ENCODE peak calls at places on chromosomes 3 and 15, in ten cellular contexts. P, T, S, E, H, K, Q, N, Y and J are unnamed samples. For H4K20me1, the result is how much of the 10 kb centered on the place peaks cover.

GRCh38 chr3:107024481-107025153 is 352.6 kb upstream of the CCDC54 start:
- DNase-seq in S (no peak), H (no peak), Y (no peak), N (no peak), Q (no peak), P (no peak), K (no peak), E (no peak), T (peak), J (no peak)

GRCh38 chr3:124574012-124574411 is 156.2 kb upstream of the UMPS start:
- DNase-seq in Y (no peak), H (no peak), P (no peak), E (no peak), N (no peak), S (no peak), K (no peak), T (no peak), Q (no peak), J (no peak)

GRCh38 chr3:17583530-17583929 is 158.9 kb downstream of the TBC1D5 start:
- DNase-seq in E (no peak), P (no peak), K (no peak), H (no peak), S (no peak), T (no peak), N (no peak), Q (no peak), Y (no peak), J (no peak)

GRCh38 chr15:55168350-55168974 is 28.3 kb downstream of the RSL24D1 start:
- DNase-seq in N (peak), P (peak), Q (peak), E (no peak), H (peak), K (peak), T (peak), Y (peak), S (peak), J (peak)

GRCh38 chr3:104102386-104102785 is 1264.3 kb upstream of the ALCAM start:
- DNase-seq in S (peak), N (peak), P (peak), K (peak), Y (peak), T (peak), H (peak), Q (peak), E (no peak), J (no peak)

GRCh38 chr3:190306513-190307163 is 15.6 kb downstream of the CLDN1 start:
- DNase-seq in T (peak), Y (peak), P (no peak), N (peak), Q (no peak), S (peak), E (peak), K (peak), H (no peak), J (no peak)

GRCh38 chr15:62841269-62841628 is 201.3 kb upstream of the TPM1 start:
- DNase-seq in S (no peak), K (peak), Y (peak), H (no peak), P (no peak), E (no peak), T (peak), N (no peak), Q (no peak), J (no peak)

GRCh38 chr3:8775602-8776001 is 6.2 kb upstream of the OXTR start:
- DNase-seq in H (no peak), N (no peak), Q (no peak), T (no peak), E (no peak), K (no peak), Y (no peak), S (no peak), P (no peak), J (no peak)

GRCh38 chr3:155744626-155745324 is at the start of gene PLCH1:
- DNase-seq in E (no peak), T (peak), H (peak), N (peak), Y (peak), K (peak), S (peak), P (peak), Q (peak), J (no peak)

GRCh38 chr3:127697531-127698240 is 24.9 kb downstream of the ABTB1 start:
- DNase-seq in E (no peak), K (peak), T (peak), S (peak), H (peak), P (peak), N (peak), Q (peak), Y (peak), J (no peak)

GRCh38 chr3:197331131-197331530 is 32.7 kb upstream of the DLG1 start:
- DNase-seq in Y (no peak), P (no peak), T (peak), E (no peak), K (no peak), H (peak), S (peak), Q (no peak), N (no peak), J (no peak)

GRCh38 chr3:56192001-56192400 is 276.3 kb downstream of the ERC2 start:
- DNase-seq in S (peak), N (no peak), P (no peak), K (no peak), Q (no peak), E (no peak), H (no peak), T (no peak), Y (peak), J (peak)

GRCh38 chr15:60297047-60297446 is 100.7 kb downstream of the ANXA2 start:
- DNase-seq in E (no peak), Y (no peak), K (no peak), P (no peak), H (no peak), T (no peak), S (no peak), Q (no peak), N (no peak), J (peak)

GRCh38 chr3:23052230-23053019 is 150.7 kb upstream of the UBE2E2 start:
- DNase-seq in Y (peak), H (peak), K (peak), N (peak), T (peak), E (no peak), P (peak), Q (no peak), S (peak), J (no peak)

GRCh38 chr3:4834403-4834866 is 144.8 kb upstream of the BHLHE40 start:
- DNase-seq in E (no peak), N (no peak), Y (peak), P (no peak), Q (peak), T (no peak), H (no peak), S (no peak), K (peak), J (no peak)

GRCh38 chr15:38029741-38030140 is 95.3 kb downstream of the TMCO5A start:
- DNase-seq in S (no peak), H (no peak), N (no peak), Q (no peak), Y (peak), T (no peak), K (peak), P (no peak), E (no peak), J (no peak)

GRCh38 chr15:75921732-75922703 is 18.3 kb downstream of the FBXO22 start:
- DNase-seq in Q (peak), H (peak), K (peak), N (peak), P (peak), Y (peak), S (peak), E (no peak), T (peak), J (peak)

GRCh38 chr3:112134335-112135124 is 1.5 kb upstream of the GCSAM start:
- DNase-seq in Y (peak), K (peak), N (no peak), P (no peak), T (no peak), S (peak), Q (peak), E (peak), H (no peak), J (no peak)

GRCh38 chr3:67526246-67526645 is 128.2 kb downstream of the SUCLG2 start:
- DNase-seq in Y (peak), Q (no peak), H (no peak), P (no peak), S (peak), K (peak), N (no peak), T (peak), E (no peak), J (peak)

GRCh38 chr15:77025066-77025435 is 30.1 kb downstream of the PSTPIP1 start:
- DNase-seq in K (no peak), H (no peak), P (no peak), Y (no peak), E (no peak), Q (no peak), N (no peak), T (no peak), S (no peak), J (no peak)

DNA sequence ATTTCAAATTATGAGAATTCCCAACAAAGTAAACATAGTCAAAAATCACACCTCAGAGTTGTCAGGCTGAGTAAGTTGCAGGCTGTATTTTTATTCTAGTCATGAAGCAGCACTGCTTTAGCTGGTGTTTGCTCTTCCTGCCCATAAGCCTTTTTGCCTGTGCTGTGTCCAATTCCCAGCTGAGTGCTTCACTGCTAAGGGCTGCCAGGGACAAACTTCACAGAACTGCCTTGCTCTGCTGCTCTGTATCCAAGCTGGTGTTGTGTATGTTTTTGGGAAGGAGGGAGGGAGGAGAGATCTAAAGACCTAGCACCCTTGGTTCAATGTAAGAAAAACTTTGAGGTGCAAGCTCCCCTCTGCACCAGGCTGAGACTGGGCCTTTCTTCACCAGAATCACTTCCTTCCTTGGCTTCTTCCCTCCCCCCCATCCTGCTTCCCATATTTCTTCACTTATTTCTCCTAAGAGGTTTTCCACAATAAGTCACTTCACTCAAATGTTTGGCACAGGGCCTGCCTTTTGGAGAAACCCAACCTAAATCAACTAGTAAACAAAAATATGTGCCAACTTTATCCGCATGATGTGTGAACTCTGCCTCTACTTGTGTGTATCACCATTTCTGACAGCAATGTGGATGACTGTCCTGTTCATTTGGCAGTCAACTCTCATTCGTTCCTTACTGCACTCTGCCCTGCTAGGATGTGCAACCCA is 156.1 kb downstream of the TBL1XR1 start:
- DNase-seq in K (peak), Y (peak), Q (no peak), H (no peak), T (peak), S (peak), N (no peak), P (no peak), E (no peak), J (no peak)
- H3K27ac ChIP-seq in K (no peak), Y (peak), Q (no peak), H (no peak), T (no peak), S (no peak), N (peak), P (no peak), E (peak), J (peak)

GRCh38 chr15:50880221-50880620 is 28.3 kb upstream of the AP4E1 start:
- DNase-seq in N (no peak), S (no peak), Y (peak), K (peak), E (no peak), H (no peak), T (peak), P (no peak), Q (no peak), J (no peak)

GRCh38 chr15:50876989-50877360 is 31.5 kb upstream of the AP4E1 start:
- DNase-seq in P (peak), S (peak), K (peak), E (peak), H (peak), T (peak), Y (peak), N (peak), Q (peak), J (no peak)

GRCh38 chr15:50880651-50881114 is 27.8 kb upstream of the AP4E1 start:
- DNase-seq in K (peak), S (peak), T (peak), Q (peak), Y (peak), P (no peak), E (no peak), H (no peak), N (no peak), J (no peak)

GRCh38 chr15:50881121-50882048 is 27.1 kb upstream of the AP4E1 start:
- DNase-seq in N (no peak), S (no peak), H (no peak), Q (no peak), P (no peak), K (peak), T (peak), E (peak), Y (peak), J (no peak)

GRCh38 chr15:50879016-50879415 is 29.5 kb upstream of the AP4E1 start:
- DNase-seq in K (no peak), N (no peak), S (no peak), H (no peak), T (no peak), P (no peak), Y (no peak), Q (no peak), E (no peak), J (no peak)
- H4K20me1 ChIP-seq in K (under half), N (under half), S (under half), H (under half), T (under half), P (under half), Y (under half), Q (under half), E (under half), J (under half)

GRCh38 chr15:71291247-71291646 is 176.0 kb downstream of the THSD4 start:
- DNase-seq in H (no peak), Q (no peak), N (no peak), S (no peak), Y (no peak), K (no peak), P (no peak), T (no peak), E (no peak), J (no peak)

GRCh38 chr15:71288348-71288955 is 173.2 kb downstream of the THSD4 start:
- DNase-seq in P (no peak), Y (peak), Q (no peak), T (no peak), N (no peak), S (peak), E (no peak), K (no peak), H (no peak), J (no peak)

GRCh38 chr15:71291723-71292122 is 176.5 kb downstream of the THSD4 start:
- DNase-seq in S (no peak), N (no peak), P (no peak), E (no peak), H (no peak), Y (no peak), Q (no peak), K (no peak), T (no peak), J (no peak)

GRCh38 chr15:71294251-71294635 is 179.0 kb downstream of the THSD4 start:
- DNase-seq in K (no peak), N (no peak), Y (no peak), H (no peak), S (no peak), T (no peak), P (no peak), Q (no peak), E (no peak), J (no peak)

GRCh38 chr15:71290002-71290401 is 174.7 kb downstream of the THSD4 start:
- DNase-seq in K (no peak), Y (no peak), S (no peak), T (peak), N (no peak), E (no peak), P (no peak), Q (no peak), H (no peak), J (no peak)
- TF ChIP-seq EZH2 in K (no peak), Y (no peak), S (no peak), T (no peak), N (no peak), E (no peak), P (no peak), Q (no peak), H (no peak), J (no peak)

DNA sequence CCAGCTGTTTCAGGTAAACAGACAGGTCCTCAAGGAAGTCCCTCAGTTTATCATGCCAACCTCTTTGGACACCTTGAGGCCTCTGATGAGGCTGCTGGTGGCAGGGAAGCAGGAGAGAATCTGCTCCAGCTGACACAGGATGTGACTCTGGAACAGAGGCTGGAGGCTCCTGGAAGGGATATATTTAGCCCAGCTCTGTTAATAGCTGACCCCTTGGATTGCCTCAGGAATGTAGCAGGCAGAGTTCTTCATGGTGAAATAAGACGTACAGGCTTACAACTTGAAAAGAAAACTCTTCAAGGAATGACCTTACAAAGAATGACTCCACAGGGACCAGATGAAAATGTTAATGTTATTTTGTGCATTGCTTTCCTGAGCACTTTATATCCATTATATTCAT is 90.5 kb downstream of the AQP9 start:
- DNase-seq in Y (peak), K (peak), H (no peak), N (peak), E (no peak), Q (no peak), P (peak), T (peak), S (no peak), J (no peak)
- H3K27ac ChIP-seq in Y (peak), K (peak), H (no peak), N (peak), E (peak), Q (no peak), P (no peak), T (peak), S (no peak), J (no peak)

DNA sequence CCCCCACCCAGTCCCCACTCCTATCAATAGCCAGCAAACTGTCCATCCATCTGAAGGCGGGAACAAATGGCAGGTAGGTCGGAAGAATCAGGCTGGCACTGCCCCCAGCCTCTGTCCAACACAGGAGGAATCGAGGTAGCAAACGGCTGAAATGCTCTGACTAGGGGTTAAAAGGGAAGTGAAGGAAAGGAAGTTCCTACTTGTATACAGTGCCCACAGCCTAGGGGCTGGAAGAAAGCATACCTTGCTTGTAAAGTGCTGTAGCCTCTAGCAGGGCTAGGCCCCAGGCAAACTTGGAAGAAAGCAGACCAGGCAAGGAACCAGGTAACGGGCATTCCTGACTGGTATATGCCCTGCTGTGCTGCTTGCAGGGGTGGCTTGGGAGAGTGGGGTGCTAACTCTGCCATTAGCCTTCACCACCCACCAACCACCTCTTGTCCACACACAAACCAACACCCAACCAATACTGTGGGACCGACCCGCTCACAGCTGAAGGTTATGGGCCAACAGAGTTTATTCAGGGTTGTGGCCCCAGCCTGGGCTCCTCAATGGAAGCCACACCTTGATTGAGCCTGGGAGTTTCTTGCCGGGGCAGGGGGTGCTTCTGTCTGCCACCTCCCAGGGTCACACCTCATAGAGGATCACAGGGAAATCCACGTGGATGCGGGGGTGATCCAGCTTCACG is 2.4 kb downstream of the TUSC2 start:
- DNase-seq in T (no peak), K (no peak), P (no peak), S (no peak), H (no peak), E (no peak), Q (no peak), N (no peak), Y (no peak), J (no peak)
- H4K20me1 ChIP-seq in T (under half), K (under half), P (under half), S (under half), H (under half), E (under half), Q (under half), N (under half), Y (under half), J (under half)

DNA sequence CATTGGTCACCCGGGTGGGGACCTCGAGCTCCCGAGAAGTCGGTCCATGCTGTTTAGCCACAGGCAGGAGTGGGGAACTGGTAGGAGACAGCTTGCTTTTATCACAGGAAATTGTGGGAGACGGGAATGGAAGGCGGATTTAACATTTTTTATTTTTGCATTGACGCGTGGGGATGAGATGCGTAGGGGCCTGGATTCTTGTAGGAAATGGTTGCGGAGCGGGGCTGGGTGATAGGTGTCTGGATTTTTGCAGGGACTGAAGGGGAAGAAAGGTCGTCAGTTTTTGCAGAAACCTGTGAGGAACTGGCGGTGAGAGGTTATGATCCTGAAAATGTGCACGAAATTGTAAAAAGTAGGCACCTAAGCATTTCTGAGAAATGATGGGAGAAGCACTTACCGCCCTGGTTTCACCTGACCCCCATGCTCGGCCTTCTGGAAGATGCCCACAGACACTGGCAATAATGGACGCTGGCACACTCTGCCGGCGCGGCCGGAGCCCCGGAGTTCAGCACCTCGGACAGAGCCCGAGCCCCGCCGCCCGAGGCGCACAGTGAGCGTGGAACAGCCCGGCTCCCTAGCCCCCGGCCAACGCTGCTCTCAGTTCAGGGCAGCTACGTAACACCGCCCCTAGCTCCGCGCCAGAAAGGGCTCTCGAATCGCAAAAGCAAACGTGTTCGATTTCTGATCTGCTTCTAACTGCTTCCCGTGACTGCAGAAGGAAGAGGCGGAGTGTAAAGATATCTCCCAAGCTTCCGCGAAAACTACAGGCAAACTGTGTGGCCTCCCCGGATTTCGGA is 928 bp downstream of the ANKRD34C start:
- DNase-seq in K (peak), Y (peak), S (peak), N (peak), E (no peak), P (peak), T (peak), H (no peak), Q (peak), J (no peak)
- TF ChIP-seq EZH2 in K (no peak), Y (no peak), S (no peak), N (no peak), E (no peak), P (peak), T (no peak), H (no peak), Q (no peak), J (no peak)

GRCh38 chr3:108497271-108497670 is 13.1 kb downstream of the MYH15 start:
- DNase-seq in S (no peak), K (no peak), Q (no peak), T (no peak), P (no peak), H (no peak), Y (no peak), E (no peak), N (no peak), J (no peak)
- H3K27ac ChIP-seq in S (no peak), K (no peak), Q (no peak), T (no peak), P (no peak), H (no peak), Y (no peak), E (no peak), N (no peak), J (no peak)